ENCODE peak calls at places on chromosome 21, in five cellular contexts. S, E, M, T and F are unnamed samples. For H3K27me3, the result is how much of the 10 kb centered on the place peaks cover.

GRCh38 chr21:29215709-29216108 is 83.0 kb upstream of the BACH1 start:
- DNase-seq in S (no peak), E (no peak), M (no peak), T (peak), F (no peak)

GRCh38 chr21:25583370-25584133 is 23.7 kb downstream of the MRPL39 start:
- DNase-seq in S (no peak), E (no peak), M (no peak), T (no peak), F (no peak)

GRCh38 chr21:39363607-39364555 is 15.0 kb upstream of the HMGN1 start:
- DNase-seq in S (no peak), E (no peak), M (no peak), T (peak), F (no peak)

GRCh38 chr21:29316029-29316742 is 17.5 kb downstream of the BACH1 start:
- DNase-seq in S (no peak), E (no peak), M (no peak), T (no peak), F (no peak)

GRCh38 chr21:31872452-31873274 is at the start of gene HUNK:
- DNase-seq in S (peak), E (peak), M (no peak), T (peak), F (peak)

GRCh38 chr21:38148046-38148445 is 108.7 kb upstream of the KCNJ15 start:
- DNase-seq in S (no peak), E (no peak), M (no peak), T (no peak), F (no peak)

GRCh38 chr21:17402885-17403477 is 109.9 kb upstream of the CXADR start:
- DNase-seq in S (no peak), E (peak), M (no peak), T (no peak), F (no peak)

GRCh38 chr21:46599251-46599572 is 5.7 kb downstream of the S100B start:
- DNase-seq in S (no peak), E (peak), M (peak), T (peak), F (peak)

GRCh38 chr21:15775981-15776380 is 46.2 kb downstream of the USP25 start:
- DNase-seq in S (no peak), E (peak), M (peak), T (peak), F (no peak)

GRCh38 chr21:15138475-15138874 is 73.7 kb upstream of the NRIP1 start:
- DNase-seq in S (no peak), E (no peak), M (no peak), T (no peak), F (no peak)

GRCh38 chr21:27532081-27532480 is 565.2 kb upstream of the ADAMTS5 start:
- DNase-seq in S (no peak), E (peak), M (peak), T (peak), F (no peak)

GRCh38 chr21:21084179-21084578 is 86.0 kb downstream of the NCAM2 start:
- DNase-seq in S (no peak), E (peak), M (no peak), T (peak), F (no peak)

GRCh38 chr21:39079617-39080016 is 103.6 kb downstream of the PSMG1 start:
- DNase-seq in S (peak), E (peak), M (no peak), T (no peak), F (no peak)

GRCh38 chr21:25607812-25608737 is 794 bp upstream of the MRPL39 start:
- DNase-seq in S (peak), E (peak), M (peak), T (peak), F (peak)

GRCh38 chr21:16517380-16517779 is 787.6 kb downstream of the USP25 start:
- DNase-seq in S (no peak), E (no peak), M (no peak), T (peak), F (no peak)

GRCh38 chr21:15841856-15842564 is 112.2 kb downstream of the USP25 start:
- DNase-seq in S (no peak), E (peak), M (peak), T (peak), F (no peak)

GRCh38 chr21:46662765-46663500 is 27.5 kb downstream of the PRMT2 start:
- DNase-seq in S (no peak), E (no peak), M (no peak), T (no peak), F (no peak)

GRCh38 chr21:40054403-40054802 is 187.2 kb downstream of the PCP4 start:
- DNase-seq in S (peak), E (no peak), M (peak), T (no peak), F (peak)

GRCh38 chr21:39097335-39097861 is 85.9 kb downstream of the PSMG1 start:
- DNase-seq in S (peak), E (no peak), M (no peak), T (no peak), F (no peak)

GRCh38 chr21:15255359-15256157 is 190.8 kb upstream of the NRIP1 start:
- DNase-seq in S (no peak), E (no peak), M (no peak), T (no peak), F (no peak)

GRCh38 chr21:20739421-20739820 is 258.8 kb upstream of the NCAM2 start:
- DNase-seq in S (no peak), E (no peak), M (no peak), T (no peak), F (no peak)

GRCh38 chr21:21664871-21665270 is 666.7 kb downstream of the NCAM2 start:
- DNase-seq in S (no peak), E (peak), M (no peak), T (no peak), F (no peak)

GRCh38 chr21:29436143-29436542 is 137.4 kb downstream of the BACH1 start:
- DNase-seq in S (no peak), E (peak), M (no peak), T (no peak), F (no peak)

GRCh38 chr21:27831177-27831576 is 864.3 kb upstream of the ADAMTS5 start:
- DNase-seq in S (no peak), E (no peak), M (no peak), T (peak), F (no peak)

GRCh38 chr21:30555095-30555494 is 6.0 kb downstream of the KRTAP19-7 start:
- DNase-seq in S (no peak), E (no peak), M (no peak), T (no peak), F (no peak)

GRCh38 chr21:30552782-30553181 is 8.3 kb downstream of the KRTAP19-7 start:
- DNase-seq in S (no peak), E (no peak), M (no peak), T (no peak), F (no peak)
- H3K27me3 ChIP-seq in S (under half), E (under half), M (under half), T (under half), F (under half)

GRCh38 chr21:42413093-42413492 is 9.4 kb downstream of the UBASH3A start:
- DNase-seq in S (no peak), E (no peak), M (no peak), T (no peak), F (no peak)
- H3K27me3 ChIP-seq in S (under half), E (under half), M (under half), T (half or more), F (under half)

DNA sequence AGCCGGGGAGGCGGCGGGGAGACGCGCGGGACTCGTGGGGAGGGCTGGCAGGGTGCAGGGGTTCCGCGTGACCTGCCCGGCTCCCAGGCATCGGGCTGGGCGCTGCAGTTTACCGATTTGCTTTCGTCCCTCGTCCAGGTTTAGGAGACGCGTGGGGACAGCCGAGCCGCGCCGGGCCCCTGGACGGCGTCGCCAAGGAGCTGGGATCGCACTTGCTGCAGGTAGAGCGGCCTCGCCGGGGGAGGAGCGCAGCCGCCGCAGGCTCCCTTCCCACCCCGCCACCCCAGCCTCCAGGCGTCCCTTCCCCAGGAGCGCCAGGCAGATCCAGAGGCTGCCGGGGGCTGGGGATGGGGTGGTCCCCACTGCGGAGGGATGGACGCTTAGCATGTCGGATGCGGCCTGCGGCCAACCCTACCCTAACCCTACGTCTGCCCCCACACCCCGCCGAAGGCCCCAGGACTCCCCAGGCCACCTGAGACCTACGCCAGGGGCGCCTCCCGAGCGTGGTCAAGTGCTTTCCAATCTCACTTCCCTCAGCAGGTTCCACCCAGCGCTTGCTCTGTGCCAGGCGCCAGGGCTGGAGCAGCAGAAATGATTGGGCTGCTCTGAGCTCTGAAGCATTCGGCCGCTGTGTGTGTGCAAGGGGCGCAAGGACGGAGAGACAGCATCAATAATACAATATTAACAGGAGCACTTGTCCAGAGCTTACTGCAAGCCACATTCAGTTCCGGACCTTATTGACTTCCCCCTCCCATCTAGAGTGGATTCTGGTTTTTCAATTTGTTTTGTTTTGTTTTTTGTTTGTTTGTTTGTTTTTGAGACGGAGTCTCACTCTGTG is 10.3 kb downstream of the SIM2 start:
- DNase-seq in S (no peak), E (no peak), M (no peak), T (no peak), F (no peak)
- H3K27me3 ChIP-seq in S (half or more), E (half or more), M (half or more), T (half or more), F (half or more)

GRCh38 chr21:42122808-42123207 is 51.7 kb downstream of the UMODL1 start:
- DNase-seq in S (no peak), E (no peak), M (no peak), T (no peak), F (no peak)

GRCh38 chr21:42121792-42122191 is 50.7 kb downstream of the UMODL1 start:
- DNase-seq in S (no peak), E (no peak), M (no peak), T (no peak), F (peak)

GRCh38 chr21:42120056-42120903 is 49.2 kb downstream of the UMODL1 start:
- DNase-seq in S (no peak), E (no peak), M (no peak), T (no peak), F (no peak)

GRCh38 chr21:42122398-42122797 is 51.3 kb downstream of the UMODL1 start:
- DNase-seq in S (no peak), E (no peak), M (no peak), T (no peak), F (no peak)

DNA sequence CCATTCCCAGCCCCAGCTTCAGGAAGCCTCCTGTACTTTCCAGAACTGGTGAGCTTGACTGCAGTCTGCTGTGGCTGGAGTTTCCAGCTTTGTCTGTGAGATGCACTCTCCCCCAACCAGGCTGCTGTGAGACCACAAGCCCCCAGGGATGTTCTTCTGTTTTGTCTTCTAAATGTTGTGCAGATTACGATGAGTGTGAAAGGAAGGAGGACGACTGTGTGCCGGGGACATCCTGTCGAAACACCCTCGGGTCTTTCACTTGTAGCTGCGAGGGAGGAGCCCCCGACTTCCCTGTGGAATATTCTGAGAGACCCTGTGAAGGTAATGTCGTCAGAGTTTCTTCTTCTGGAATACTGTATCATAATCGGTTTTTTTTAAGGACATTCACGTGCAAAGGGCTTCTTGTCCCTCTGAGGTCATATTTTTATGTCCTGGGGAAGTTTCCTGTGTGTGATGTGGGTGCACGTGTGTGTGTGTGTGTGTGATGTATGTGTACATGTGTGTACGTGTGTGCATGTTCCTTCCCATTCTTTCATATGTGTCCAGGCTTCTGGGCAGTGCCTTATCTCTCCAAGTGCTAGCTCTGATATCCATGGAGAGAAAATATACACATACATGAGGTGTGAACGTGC is 49.9 kb downstream of the UMODL1 start:
- DNase-seq in S (no peak), E (no peak), M (no peak), T (no peak), F (no peak)
- H3K27me3 ChIP-seq in S (under half), E (under half), M (under half), T (half or more), F (under half)

DNA sequence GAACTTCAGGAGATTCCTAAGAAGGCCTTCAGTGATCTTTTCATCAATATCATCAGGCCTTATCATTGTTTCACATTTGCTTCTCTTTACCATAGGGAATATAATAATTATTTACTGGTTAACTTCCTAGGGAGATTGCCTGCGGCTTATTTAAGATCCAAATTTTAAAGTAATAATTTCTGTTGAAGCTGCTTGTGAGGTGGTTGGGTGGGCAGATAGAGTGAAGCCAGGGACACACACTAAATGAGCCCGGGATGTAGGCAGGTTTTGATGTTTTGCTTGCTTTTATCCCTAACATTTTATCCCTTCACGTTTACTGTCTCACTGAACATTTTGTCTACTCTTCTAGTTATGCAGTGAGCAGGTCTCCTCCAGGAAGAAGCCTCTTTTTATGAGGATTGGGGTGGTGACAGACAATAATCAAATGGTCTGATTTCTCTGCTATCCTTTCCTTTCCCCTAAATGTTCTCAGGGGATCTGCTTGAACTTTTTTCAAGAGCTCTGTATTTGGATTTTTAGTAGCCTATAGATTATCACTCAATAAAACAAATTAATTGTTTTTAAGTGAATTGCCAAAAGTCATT is 164.7 kb downstream of the RUNX1 start:
- DNase-seq in S (no peak), E (no peak), M (no peak), T (peak), F (no peak)
- H3K27me3 ChIP-seq in S (under half), E (half or more), M (under half), T (under half), F (under half)

GRCh38 chr21:36860736-36861594 is 105.5 kb downstream of the HLCS start:
- DNase-seq in S (no peak), E (peak), M (peak), T (peak), F (no peak)

GRCh38 chr21:36861595-36861883 is 104.9 kb downstream of the HLCS start:
- DNase-seq in S (no peak), E (no peak), M (no peak), T (no peak), F (no peak)

GRCh38 chr21:36863260-36863659 is 103.2 kb downstream of the HLCS start:
- DNase-seq in S (no peak), E (no peak), M (no peak), T (no peak), F (no peak)

GRCh38 chr21:36859744-36860501 is 106.5 kb downstream of the HLCS start:
- DNase-seq in S (peak), E (peak), M (no peak), T (no peak), F (peak)

GRCh38 chr21:36861924-36862323 is 104.5 kb downstream of the HLCS start:
- DNase-seq in S (no peak), E (no peak), M (no peak), T (no peak), F (no peak)
- H3K27me3 ChIP-seq in S (under half), E (under half), M (under half), T (under half), F (under half)

GRCh38 chr21:44710756-44711326 is 531 bp downstream of the TSPEAR start:
- DNase-seq in S (peak), E (no peak), M (no peak), T (no peak), F (peak)
- H3K27me3 ChIP-seq in S (half or more), E (half or more), M (half or more), T (half or more), F (under half)